ENCODE peak calls at places on chromosomes 13 and 19, in seven cellular contexts. C is GM23338, G is neuronal stem cell, U is neural progenitor cell, Y is GM23248, W is hepatocyte, X is H9. V is an unnamed sample.
A peak's percentile ranks its signal among the peaks of the same experiment; 100 is the strongest.

GRCh38 chr13:113400621-113401451 is 36.9 kb upstream of the GRTP1 start:
- DNase-seq in C (no peak), G (no peak), U (no peak), Y (no peak), W (no peak), X (no peak), V (no peak)

GRCh38 chr19:19207637-19208582 is 3.8 kb upstream of the NCAN start:
- DNase-seq in C (no peak), G (no peak), U (no peak), Y (no peak), W (no peak), X (no peak), V (no peak)

GRCh38 chr13:20528451-20528850 is 2.8 kb upstream of the CRYL1 start:
- DNase-seq in C (no peak), G (no peak), U (no peak), Y (no peak), W (no peak), X (no peak), V (no peak)

GRCh38 chr19:16031872-16032200 is 44.5 kb upstream of the TPM4 start:
- DNase-seq in C (no peak), G (no peak), U (no peak), Y (no peak), W (no peak), X (no peak), V (no peak)

GRCh38 chr13:52128714-52129700 is at the start of gene NEK5:
- DNase-seq in C (peak; percentile 96), G (peak; percentile 73), U (peak; percentile 92), Y (peak; percentile 81), W (peak; percentile 87), X (peak; percentile 88), V (peak; percentile 65)

GRCh38 chr13:32811297-32811800 is 204.9 kb upstream of the KL start:
- DNase-seq in C (no peak), G (no peak), U (peak; percentile 15), Y (peak; percentile 52), W (peak; percentile 44), X (no peak), V (peak; percentile 71)

GRCh38 chr13:23378009-23378632 is 55.4 kb downstream of the SACS start:
- DNase-seq in C (peak; percentile 33), G (no peak), U (no peak), Y (peak; percentile 100), W (peak; percentile 68), X (no peak), V (no peak)

GRCh38 chr13:112970552-112971287 is 1.7 kb downstream of the MCF2L start:
- DNase-seq in C (no peak), G (no peak), U (no peak), Y (no peak), W (no peak), X (no peak), V (no peak)

GRCh38 chr13:22278336-22278929 is 607.6 kb downstream of the FGF9 start:
- DNase-seq in C (peak; percentile 71), G (peak; percentile 8), U (peak; percentile 73), Y (peak; percentile 58), W (peak; percentile 42), X (peak; percentile 49), V (peak; percentile 3)

GRCh38 chr13:113151745-113152707 is 6.4 kb upstream of the PROZ start:
- DNase-seq in C (no peak), G (no peak), U (no peak), Y (peak; percentile 81), W (peak; percentile 61), X (peak; percentile 28), V (no peak)

GRCh38 chr13:80604094-80604493 is 263.2 kb upstream of the SPRY2 start:
- DNase-seq in C (peak; percentile 8), G (no peak), U (peak; percentile 4), Y (no peak), W (no peak), X (no peak), V (no peak)

GRCh38 chr19:3573858-3574637 is 1.3 kb downstream of the HMG20B start:
- DNase-seq in C (peak; percentile 100), G (peak; percentile 88), U (peak; percentile 98), Y (peak; percentile 99), W (peak; percentile 93), X (peak; percentile 98), V (peak; percentile 91)
- H2AFZ ChIP-seq in C (no peak overlapping the region), G (peak overlapping the region; percentile 85), U (no peak overlapping the region), Y (no peak overlapping the region), W (no peak overlapping the region), X (no peak overlapping the region), V (no peak overlapping the region)

DNA sequence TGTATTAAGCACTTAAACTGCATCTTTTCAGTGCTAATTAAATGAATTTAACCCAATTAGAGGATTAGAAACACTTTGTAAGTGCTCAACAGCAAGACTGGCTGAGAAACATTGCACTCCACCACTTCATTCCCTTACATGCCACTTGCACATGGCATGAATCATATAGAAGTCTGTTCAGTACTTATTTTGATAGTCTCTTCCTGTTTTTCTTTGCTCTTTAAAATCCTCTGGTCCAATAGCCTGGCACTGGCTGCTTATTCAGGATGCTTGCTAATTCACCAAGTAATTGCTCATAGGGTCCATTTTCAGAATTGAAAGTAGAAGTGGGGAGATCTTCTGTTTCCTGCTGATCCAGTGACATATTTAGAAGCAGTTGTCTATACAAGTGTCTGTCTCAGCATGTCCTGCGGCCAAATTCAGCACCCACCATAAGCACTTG is 900.1 kb downstream of the PCDH9 start:
- DNase-seq in C (no peak), G (no peak), U (no peak), Y (no peak), W (no peak), X (no peak), V (no peak)
- H3K4me2 ChIP-seq in C (no peak overlapping the region), G (no peak overlapping the region), U (no peak overlapping the region), Y (no peak overlapping the region), W (no peak overlapping the region), X (no peak overlapping the region), V (no peak overlapping the region)

DNA sequence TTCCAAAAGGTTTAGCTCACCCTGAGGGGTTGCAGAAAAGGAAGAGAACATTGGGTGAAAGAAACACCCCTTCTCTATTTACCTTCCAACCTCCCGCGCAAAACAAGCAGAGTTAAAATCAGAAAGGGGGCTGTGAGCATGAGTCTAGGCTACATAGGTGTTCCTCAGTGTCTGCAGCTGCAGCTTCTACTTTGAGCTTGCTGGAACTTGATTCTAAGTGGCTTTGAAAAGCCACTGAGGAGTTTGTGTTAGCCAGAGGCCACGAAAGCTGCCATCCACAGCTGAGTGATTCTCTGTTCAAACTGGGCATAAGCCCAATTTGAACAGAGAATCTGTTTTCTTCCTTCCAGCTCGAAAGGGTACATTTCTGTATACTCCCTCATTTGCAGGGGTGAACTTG is 343.9 kb downstream of the PCDH9 start:
- DNase-seq in C (peak; percentile 3), G (no peak), U (peak; percentile 3), Y (no peak), W (no peak), X (no peak), V (no peak)
- H2AFZ ChIP-seq in C (peak overlapping the region; percentile 82), G (no peak overlapping the region), U (peak overlapping the region; percentile 7), Y (no peak overlapping the region), W (no peak overlapping the region), X (peak overlapping the region; percentile 32), V (no peak overlapping the region)

GRCh38 chr19:42376177-42376555 is 13.9 kb downstream of the CNFN start:
- DNase-seq in C (no peak), G (no peak), U (no peak), Y (no peak), W (no peak), X (no peak), V (no peak)

GRCh38 chr19:42375415-42376176 is 14.5 kb downstream of the CNFN start:
- DNase-seq in C (no peak), G (no peak), U (no peak), Y (no peak), W (no peak), X (no peak), V (no peak)

GRCh38 chr19:42374826-42375376 is 15.2 kb downstream of the CNFN start:
- DNase-seq in C (no peak), G (no peak), U (no peak), Y (no peak), W (no peak), X (no peak), V (no peak)

GRCh38 chr19:42378225-42378929 is 11.7 kb downstream of the CNFN start:
- DNase-seq in C (no peak), G (no peak), U (no peak), Y (no peak), W (peak; percentile 54), X (no peak), V (no peak)

DNA sequence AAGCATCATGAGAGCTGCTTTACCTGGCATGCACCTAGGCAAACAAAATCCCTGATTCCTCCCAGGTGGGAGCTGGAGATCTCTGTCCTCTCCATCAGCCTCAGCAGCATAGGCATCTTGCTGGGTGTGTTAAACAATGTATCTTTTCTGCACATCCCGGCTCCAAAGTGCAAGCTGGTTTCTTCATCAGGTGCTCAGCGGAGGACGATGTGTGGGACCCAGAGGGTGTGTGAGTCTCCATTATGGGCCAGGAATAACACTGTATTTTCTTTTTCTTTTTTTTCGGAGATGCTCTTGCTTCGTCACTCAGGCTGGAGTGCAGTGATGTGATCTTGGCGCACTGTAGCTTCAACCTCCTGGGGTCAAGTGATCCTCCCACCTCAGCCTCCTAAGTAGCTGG is 9.9 kb downstream of the CNFN start:
- DNase-seq in C (no peak), G (no peak), U (no peak), Y (no peak), W (no peak), X (no peak), V (no peak)
- H3K4me2 ChIP-seq in C (no peak overlapping the region), G (no peak overlapping the region), U (no peak overlapping the region), Y (no peak overlapping the region), W (no peak overlapping the region), X (no peak overlapping the region), V (no peak overlapping the region)

GRCh38 chr13:44165895-44166496 is 207.6 kb upstream of the SERP2 start:
- DNase-seq in C (peak; percentile 57), G (no peak), U (no peak), Y (no peak), W (no peak), X (peak; percentile 37), V (no peak)
- H2AFZ ChIP-seq in C (peak overlapping the region; percentile 18), G (no peak overlapping the region), U (no peak overlapping the region), Y (no peak overlapping the region), W (no peak overlapping the region), X (no peak overlapping the region), V (no peak overlapping the region)

GRCh38 chr13:67383358-67383757 is 153.2 kb upstream of the PCDH9 start:
- DNase-seq in C (no peak), G (no peak), U (no peak), Y (no peak), W (peak; percentile 18), X (no peak), V (no peak)

GRCh38 chr13:67372868-67373464 is 142.8 kb upstream of the PCDH9 start:
- DNase-seq in C (no peak), G (no peak), U (no peak), Y (no peak), W (no peak), X (no peak), V (no peak)

GRCh38 chr13:67374391-67374790 is 144.3 kb upstream of the PCDH9 start:
- DNase-seq in C (no peak), G (no peak), U (no peak), Y (no peak), W (no peak), X (no peak), V (no peak)

DNA sequence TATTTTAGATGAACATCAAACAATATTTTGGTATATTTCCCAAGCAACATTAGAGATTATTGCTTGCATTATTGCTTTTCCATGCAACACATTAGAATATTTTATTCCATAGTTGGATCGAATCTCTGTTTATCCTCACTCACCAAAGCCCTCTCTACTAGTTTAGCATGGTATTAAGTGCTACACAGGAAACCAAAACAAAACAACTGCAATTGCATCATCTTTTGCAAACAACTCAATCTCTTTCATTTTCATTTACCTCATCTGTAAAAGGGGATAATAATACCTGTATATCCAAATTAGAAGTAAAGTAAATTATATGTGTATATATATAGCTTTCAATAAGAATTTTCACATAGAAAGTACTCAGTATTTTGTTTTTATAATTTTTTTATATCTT is 147.8 kb upstream of the PCDH9 start:
- DNase-seq in C (no peak), G (no peak), U (no peak), Y (no peak), W (no peak), X (no peak), V (no peak)
- H3K4me2 ChIP-seq in C (no peak overlapping the region), G (no peak overlapping the region), U (no peak overlapping the region), Y (no peak overlapping the region), W (no peak overlapping the region), X (no peak overlapping the region), V (no peak overlapping the region)

V was measured in PC-9.